ENCODE peak calls at places on chromosomes 4 and X, in five cellular contexts. E, F, X, N and J are unnamed samples.

GRCh38 chrX:11239230-11239629 is 54.0 kb upstream of the AMELX start:
- DNase-seq in E (peak; percentile 79), F (no peak), X (no peak), N (no peak), J (no peak)

GRCh38 chr4:187172340-187172761 is 448.7 kb upstream of the FAT1 start:
- DNase-seq in E (peak; percentile 10), F (no peak), X (no peak), N (no peak), J (no peak)

GRCh38 chr4:156971623-156972369 is at the start of gene PDGFC:
- DNase-seq in E (peak; percentile 57), F (no peak), X (no peak), N (no peak), J (peak; percentile 6)

GRCh38 chr4:87506974-87507701 is 22.0 kb downstream of the SPARCL1 start:
- DNase-seq in E (peak; percentile 75), F (no peak), X (no peak), N (no peak), J (no peak)

GRCh38 chrX:54633641-54634040 is 103.6 kb downstream of the GNL3L start:
- DNase-seq in E (no peak), F (no peak), X (no peak), N (no peak), J (no peak)

GRCh38 chr4:99462875-99463464 is 27.8 kb upstream of the ADH7 start:
- DNase-seq in E (peak; percentile 75), F (peak; percentile 6), X (peak; percentile 19), N (peak; percentile 35), J (peak; percentile 34)

GRCh38 chr4:28279249-28279648 is 1418.6 kb downstream of the STIM2 start:
- DNase-seq in E (no peak), F (no peak), X (no peak), N (no peak), J (no peak)

GRCh38 chrX:42096262-42096939 is 173.0 kb upstream of the CASK start:
- DNase-seq in E (peak; percentile 97), F (no peak), X (no peak), N (no peak), J (no peak)

GRCh38 chr4:153115322-153116100 is 88.7 kb upstream of the TRIM2 start:
- DNase-seq in E (peak; percentile 98), F (no peak), X (peak; percentile 59), N (peak; percentile 61), J (peak; percentile 62)

GRCh38 chr4:7296661-7297335 is 104.5 kb downstream of the SORCS2 start:
- DNase-seq in E (no peak), F (no peak), X (no peak), N (no peak), J (no peak)

GRCh38 chrX:41733939-41734338 is 10.0 kb downstream of the GPR82 start:
- DNase-seq in E (no peak), F (no peak), X (no peak), N (no peak), J (no peak)

GRCh38 chrX:14865201-14865600 is 7.7 kb downstream of the FANCB start:
- DNase-seq in E (no peak), F (no peak), X (no peak), N (no peak), J (no peak)

GRCh38 chr4:37758226-37758625 is 68.3 kb upstream of the PGM2 start:
- DNase-seq in E (peak; percentile 78), F (no peak), X (no peak), N (no peak), J (no peak)

GRCh38 chrX:111881715-111882114 is 5.7 kb downstream of the TRPC5OS start:
- DNase-seq in E (no peak), F (no peak), X (no peak), N (no peak), J (no peak)

GRCh38 chr4:168683595-168683994 is 186.7 kb downstream of the PALLD start:
- DNase-seq in E (peak; percentile 43), F (no peak), X (no peak), N (no peak), J (no peak)

GRCh38 chr4:41106081-41106480 is 108.3 kb downstream of the APBB2 start:
- DNase-seq in E (no peak), F (no peak), X (no peak), N (no peak), J (no peak)